ENCODE peak calls at places on chromosomes 12 and 14, in four cellular contexts. One of them, this sample, is unnamed.

GRCh38 chr14:74608959-74609611 is 3.0 kb downstream of the LTBP2 start:
- DNase-seq in lung: peak; percentile 85
- DNase-seq in stomach: peak; percentile 88
- DNase-seq in neural progenitor cell: peak; percentile 84
- DNase-seq in this sample: peak; percentile 72

GRCh38 chr12:93785262-93786010 is 108.3 kb downstream of the CRADD start:
- DNase-seq in stomach: no peak
- DNase-seq in lung: peak; percentile 61
- DNase-seq in neural progenitor cell: peak; percentile 19
- DNase-seq in this sample: no peak

GRCh38 chr14:37508500-37508899 is 86.5 kb downstream of the FOXA1 start:
- DNase-seq in stomach: no peak
- DNase-seq in neural progenitor cell: no peak
- DNase-seq in lung: no peak
- DNase-seq in this sample: no peak

GRCh38 chr14:100304825-100305445 is 1.3 kb downstream of the SLC25A29 start:
- DNase-seq in stomach: peak; percentile 88
- DNase-seq in neural progenitor cell: peak; percentile 80
- DNase-seq in lung: peak; percentile 77
- DNase-seq in this sample: peak; percentile 56

GRCh38 chr12:11576104-11576503 is 73.4 kb upstream of the ETV6 start:
- DNase-seq in stomach: no peak
- DNase-seq in lung: no peak
- DNase-seq in neural progenitor cell: no peak
- DNase-seq in this sample: no peak

GRCh38 chr12:777550-778047 is 25.2 kb downstream of the WNK1 start:
- DNase-seq in neural progenitor cell: no peak
- DNase-seq in stomach: no peak
- DNase-seq in lung: no peak
- DNase-seq in this sample: no peak

GRCh38 chr12:11482955-11483354 is 87.6 kb upstream of the PRB2 start:
- DNase-seq in neural progenitor cell: no peak
- DNase-seq in lung: no peak
- DNase-seq in stomach: no peak
- DNase-seq in this sample: no peak

GRCh38 chr14:80213602-80214001 is 2.3 kb upstream of the DIO2 start:
- DNase-seq in stomach: peak; percentile 41
- DNase-seq in lung: no peak
- DNase-seq in neural progenitor cell: peak; percentile 48
- DNase-seq in this sample: no peak

GRCh38 chr14:46259536-46259935 is 392.0 kb downstream of the RPL10L start:
- DNase-seq in stomach: no peak
- DNase-seq in lung: no peak
- DNase-seq in neural progenitor cell: peak; percentile 39
- DNase-seq in this sample: no peak

GRCh38 chr12:51368640-51369517 is 22.3 kb downstream of the GALNT6 start:
- DNase-seq in stomach: peak; percentile 60
- DNase-seq in lung: peak; percentile 45
- DNase-seq in neural progenitor cell: peak; percentile 31
- DNase-seq in this sample: no peak

GRCh38 chr12:72509893-72510292 is 237.7 kb downstream of the TRHDE start:
- DNase-seq in stomach: no peak
- DNase-seq in lung: no peak
- DNase-seq in neural progenitor cell: peak; percentile 24
- DNase-seq in this sample: no peak

GRCh38 chr12:120013659-120014380 is 24.8 kb downstream of the BICDL1 start:
- DNase-seq in stomach: no peak
- DNase-seq in lung: no peak
- DNase-seq in neural progenitor cell: no peak
- DNase-seq in this sample: no peak

GRCh38 chr12:95674631-95675030 is 115.9 kb downstream of the NTN4 start:
- DNase-seq in stomach: no peak
- DNase-seq in neural progenitor cell: no peak
- DNase-seq in lung: no peak
- DNase-seq in this sample: no peak

GRCh38 chr12:117044790-117045174 is 54.4 kb downstream of the TESC start:
- DNase-seq in stomach: no peak
- DNase-seq in lung: no peak
- DNase-seq in neural progenitor cell: no peak
- DNase-seq in this sample: no peak

GRCh38 chr12:124453419-124454351 is 113.7 kb downstream of the NCOR2 start:
- DNase-seq in lung: peak; percentile 74
- DNase-seq in neural progenitor cell: no peak
- DNase-seq in stomach: peak; percentile 70
- DNase-seq in this sample: no peak

GRCh38 chr12:55637467-55637866 is 775 bp downstream of the OR10P1 start:
- DNase-seq in lung: no peak
- DNase-seq in neural progenitor cell: no peak
- DNase-seq in stomach: no peak
- DNase-seq in this sample: no peak

GRCh38 chr12:68013181-68013580 is 23.9 kb downstream of the IFNG-AS1 start:
- DNase-seq in lung: no peak
- DNase-seq in neural progenitor cell: no peak
- DNase-seq in stomach: no peak
- DNase-seq in this sample: no peak

GRCh38 chr14:103546651-103547454 is 15.6 kb downstream of the BAG5 start:
- DNase-seq in lung: peak; percentile 80
- DNase-seq in neural progenitor cell: peak; percentile 82
- DNase-seq in stomach: peak; percentile 80
- DNase-seq in this sample: peak; percentile 85

GRCh38 chr12:4526923-4527546 is 11.7 kb upstream of the RAD51AP1 start:
- DNase-seq in stomach: no peak
- DNase-seq in neural progenitor cell: no peak
- DNase-seq in lung: no peak
- DNase-seq in this sample: no peak

GRCh38 chr14:64279719-64280668 is 14.2 kb downstream of the ESR2 start:
- DNase-seq in neural progenitor cell: no peak
- DNase-seq in lung: no peak
- DNase-seq in stomach: peak; percentile 28
- DNase-seq in this sample: no peak

GRCh38 chr12:44038411-44038810 is 202.5 kb downstream of the TMEM117 start:
- DNase-seq in lung: no peak
- DNase-seq in stomach: no peak
- DNase-seq in neural progenitor cell: no peak
- DNase-seq in this sample: no peak

GRCh38 chr14:33357225-33358010 is 418.7 kb downstream of the NPAS3 start:
- DNase-seq in neural progenitor cell: no peak
- DNase-seq in stomach: peak; percentile 61
- DNase-seq in lung: no peak
- DNase-seq in this sample: peak; percentile 41

GRCh38 chr14:72544615-72545387 is 349.1 kb downstream of the DPF3 start:
- DNase-seq in stomach: no peak
- DNase-seq in neural progenitor cell: peak; percentile 75
- DNase-seq in lung: no peak
- DNase-seq in this sample: no peak

GRCh38 chr12:63917864-63918742 is 73.6 kb downstream of the SRGAP1 start:
- DNase-seq in stomach: no peak
- DNase-seq in lung: no peak
- DNase-seq in neural progenitor cell: no peak
- DNase-seq in this sample: no peak

GRCh38 chr12:14961466-14962155 is at the start of gene ARHGDIB:
- DNase-seq in neural progenitor cell: no peak
- DNase-seq in stomach: peak; percentile 51
- DNase-seq in lung: peak; percentile 34
- DNase-seq in this sample: no peak

GRCh38 chr14:78232666-78233065 is 62.5 kb downstream of the NRXN3 start:
- DNase-seq in neural progenitor cell: no peak
- DNase-seq in stomach: no peak
- DNase-seq in lung: no peak
- DNase-seq in this sample: no peak

GRCh38 chr14:101216725-101217463 is 313.4 kb upstream of the RTL1 start:
- DNase-seq in lung: no peak
- DNase-seq in stomach: no peak
- DNase-seq in neural progenitor cell: no peak
- DNase-seq in this sample: no peak

GRCh38 chr14:75132374-75133086 is 5.7 kb upstream of the NEK9 start:
- DNase-seq in lung: peak; percentile 42
- DNase-seq in neural progenitor cell: peak; percentile 81
- DNase-seq in stomach: no peak
- DNase-seq in this sample: no peak

GRCh38 chr12:105930612-105931011 is 208.1 kb downstream of the NUAK1 start:
- DNase-seq in neural progenitor cell: no peak
- DNase-seq in stomach: no peak
- DNase-seq in lung: no peak
- DNase-seq in this sample: no peak

GRCh38 chr12:16854465-16854864 is 248.5 kb upstream of the LMO3 start:
- DNase-seq in lung: no peak
- DNase-seq in stomach: no peak
- DNase-seq in neural progenitor cell: no peak
- DNase-seq in this sample: no peak

GRCh38 chr12:8544295-8544694 is 3.6 kb upstream of the CLEC4E start:
- DNase-seq in stomach: peak; percentile 66
- DNase-seq in lung: peak; percentile 65
- DNase-seq in neural progenitor cell: peak; percentile 78
- DNase-seq in this sample: peak; percentile 61

GRCh38 chr12:53061404-53062010 is 11.6 kb downstream of the TNS2 start:
- DNase-seq in stomach: peak; percentile 92
- DNase-seq in neural progenitor cell: peak; percentile 48
- DNase-seq in lung: peak; percentile 81
- DNase-seq in this sample: no peak

GRCh38 chr12:53060721-53061276 is 10.9 kb downstream of the TNS2 start:
- DNase-seq in neural progenitor cell: no peak
- DNase-seq in stomach: peak; percentile 56
- DNase-seq in lung: peak; percentile 34
- DNase-seq in this sample: no peak

GRCh38 chr12:53062977-53063707 is 13.3 kb downstream of the TNS2 start:
- DNase-seq in stomach: no peak
- DNase-seq in lung: no peak
- DNase-seq in neural progenitor cell: no peak
- DNase-seq in this sample: peak; percentile 25

GRCh38 chr12:53063708-53064612 is 14.1 kb downstream of the TNS2 start:
- DNase-seq in lung: peak; percentile 29
- DNase-seq in stomach: no peak
- DNase-seq in neural progenitor cell: no peak
- DNase-seq in this sample: no peak

GRCh38 chr12:53062011-53062961 is 12.4 kb downstream of the TNS2 start:
- DNase-seq in stomach: no peak
- DNase-seq in lung: no peak
- DNase-seq in neural progenitor cell: no peak
- DNase-seq in this sample: no peak
- TF ChIP-seq CTCF in stomach: no peak
- TF ChIP-seq CTCF in lung: no peak
- TF ChIP-seq CTCF in neural progenitor cell: no peak
- TF ChIP-seq CTCF in this sample: no peak

DNA sequence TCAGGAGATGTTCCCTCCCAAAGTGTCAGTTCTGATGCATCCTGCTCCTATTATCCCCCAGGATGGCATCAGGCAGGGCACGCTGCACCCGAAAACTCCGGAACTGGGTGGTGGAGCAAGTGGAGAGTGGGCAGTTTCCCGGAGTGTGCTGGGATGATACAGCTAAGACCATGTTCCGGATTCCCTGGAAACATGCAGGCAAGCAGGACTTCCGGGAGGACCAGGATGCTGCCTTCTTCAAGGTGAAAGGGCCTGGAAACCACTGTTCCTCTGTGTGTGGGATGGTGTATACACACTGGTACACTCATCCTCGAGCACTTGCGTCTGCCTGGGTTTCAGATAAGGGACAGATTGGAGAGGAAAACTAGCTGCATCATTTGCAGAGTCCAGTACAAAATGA is 1.0 kb downstream of the IRF9 start:
- DNase-seq in neural progenitor cell: no peak
- DNase-seq in lung: no peak
- DNase-seq in stomach: no peak
- DNase-seq in this sample: no peak
- H3K4me3 ChIP-seq in neural progenitor cell: no peak overlapping the region
- H3K4me3 ChIP-seq in lung: peak overlapping the region; percentile 60
- H3K4me3 ChIP-seq in stomach: peak overlapping the region; percentile 80
- H3K4me3 ChIP-seq in this sample: peak overlapping the region; percentile 81

GRCh38 chr12:88308825-88309224 is 166.7 kb downstream of the TMTC3 start:
- DNase-seq in neural progenitor cell: no peak
- DNase-seq in lung: no peak
- DNase-seq in stomach: no peak
- DNase-seq in this sample: no peak

GRCh38 chr12:88306471-88307069 is 164.5 kb downstream of the TMTC3 start:
- DNase-seq in lung: no peak
- DNase-seq in neural progenitor cell: no peak
- DNase-seq in stomach: no peak
- DNase-seq in this sample: no peak

GRCh38 chr12:88310666-88311065 is 168.6 kb downstream of the TMTC3 start:
- DNase-seq in neural progenitor cell: no peak
- DNase-seq in stomach: no peak
- DNase-seq in lung: no peak
- DNase-seq in this sample: no peak

GRCh38 chr12:88310069-88310468 is 168.0 kb downstream of the TMTC3 start:
- DNase-seq in lung: no peak
- DNase-seq in neural progenitor cell: no peak
- DNase-seq in stomach: no peak
- DNase-seq in this sample: no peak

DNA sequence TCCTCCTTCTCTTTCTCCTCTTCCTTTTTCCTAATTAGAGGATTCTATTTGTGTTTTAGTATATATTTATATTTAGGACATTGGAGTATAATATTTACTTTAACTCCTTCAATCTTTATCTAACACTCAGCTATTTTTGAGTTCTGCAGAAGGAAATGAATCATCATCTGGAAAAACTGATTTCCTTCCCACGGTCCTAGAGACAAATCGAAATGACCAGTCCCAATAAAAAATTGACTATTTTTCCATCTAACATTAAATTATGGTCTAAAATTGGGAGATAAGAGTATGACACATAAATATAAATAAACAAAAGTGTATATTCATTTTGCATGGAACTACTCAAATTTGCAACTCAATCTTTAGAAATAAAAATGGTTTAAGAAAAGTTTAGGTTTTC is 167.4 kb downstream of the TMTC3 start:
- DNase-seq in neural progenitor cell: no peak
- DNase-seq in stomach: no peak
- DNase-seq in lung: no peak
- DNase-seq in this sample: no peak
- H3K27ac ChIP-seq in neural progenitor cell: no peak overlapping the region
- H3K27ac ChIP-seq in stomach: no peak overlapping the region
- H3K27ac ChIP-seq in lung: no peak overlapping the region
- H3K27ac ChIP-seq in this sample: no peak overlapping the region

DNA sequence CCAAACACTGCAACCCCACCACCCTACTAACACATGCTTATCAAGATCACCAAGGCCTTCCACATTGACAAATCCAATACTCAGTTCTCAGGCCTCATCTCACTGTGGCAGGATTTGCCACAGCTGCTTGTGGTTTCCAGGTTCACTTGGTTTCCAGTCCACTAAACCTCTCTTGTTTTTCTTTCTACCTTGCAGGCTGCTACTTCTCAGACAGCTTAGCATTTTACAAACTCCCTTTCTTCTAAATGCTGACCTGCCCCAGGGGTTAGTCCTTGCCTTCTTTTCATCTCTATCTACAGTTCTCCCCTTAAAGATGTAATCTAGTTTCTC is 84.1 kb downstream of the BCAT1 start:
- DNase-seq in neural progenitor cell: no peak
- DNase-seq in lung: no peak
- DNase-seq in stomach: no peak
- DNase-seq in this sample: no peak
- TF ChIP-seq CTCF in neural progenitor cell: no peak
- TF ChIP-seq CTCF in lung: no peak
- TF ChIP-seq CTCF in stomach: no peak
- TF ChIP-seq CTCF in this sample: no peak

GRCh38 chr12:132766380-132767085 is 4.9 kb upstream of the ANKLE2 start:
- DNase-seq in stomach: peak; percentile 75
- DNase-seq in lung: no peak
- DNase-seq in neural progenitor cell: no peak
- DNase-seq in this sample: no peak
- H3K4me3 ChIP-seq in stomach: no peak overlapping the region
- H3K4me3 ChIP-seq in lung: no peak overlapping the region
- H3K4me3 ChIP-seq in neural progenitor cell: no peak overlapping the region
- H3K4me3 ChIP-seq in this sample: no peak overlapping the region

This sample was measured in dorsolateral prefrontal cortex.